ENCODE peak calls at places on chromosome 13, in ten cellular contexts. One of them, this sample, is unnamed.
A peak's percentile ranks its signal among the peaks of the same experiment; 100 is the strongest.

GRCh38 chr13:49607761-49608160 is 20.5 kb upstream of the ARL11 start:
- DNase-seq in KG1: no peak
- DNase-seq in DMS53: no peak
- DNase-seq in HFFc6: no peak
- DNase-seq in thoracic aorta: no peak
- DNase-seq in stimulated activated CD8-positive, alpha-beta memory T cell treated with anti-CD3 and anti-CD28 coated beads, Interleukin-2, amount 100 ng/mL, for 48 hours: no peak
- DNase-seq in right atrium auricular region: no peak
- DNase-seq in ascending aorta: no peak
- DNase-seq in mesothelial cell of epicardium: no peak
- DNase-seq in natural killer cell treated with Interleukin-12 subunit alpha and Interleukin-12 subunit beta and Interleukin-15 and Interleukin-18, amount 100 ng/mL, for 72 hours: no peak
- DNase-seq in this sample: no peak

GRCh38 chr13:80924596-80924995 is 583.7 kb upstream of the SPRY2 start:
- DNase-seq in KG1: no peak
- DNase-seq in DMS53: no peak
- DNase-seq in HFFc6: no peak
- DNase-seq in thoracic aorta: no peak
- DNase-seq in stimulated activated CD8-positive, alpha-beta memory T cell treated with anti-CD3 and anti-CD28 coated beads, Interleukin-2, amount 100 ng/mL, for 48 hours: no peak
- DNase-seq in right atrium auricular region: no peak
- DNase-seq in ascending aorta: no peak
- DNase-seq in mesothelial cell of epicardium: no peak
- DNase-seq in natural killer cell treated with Interleukin-12 subunit alpha and Interleukin-12 subunit beta and Interleukin-15 and Interleukin-18, amount 100 ng/mL, for 72 hours: no peak
- DNase-seq in this sample: no peak

GRCh38 chr13:27425151-27425917 is 915 bp downstream of the GTF3A start:
- DNase-seq in KG1: peak; percentile 41
- DNase-seq in DMS53: peak; percentile 58
- DNase-seq in HFFc6: no peak
- DNase-seq in thoracic aorta: no peak
- DNase-seq in stimulated activated CD8-positive, alpha-beta memory T cell treated with anti-CD3 and anti-CD28 coated beads, Interleukin-2, amount 100 ng/mL, for 48 hours: no peak
- DNase-seq in right atrium auricular region: no peak
- DNase-seq in ascending aorta: no peak
- DNase-seq in mesothelial cell of epicardium: no peak
- DNase-seq in natural killer cell treated with Interleukin-12 subunit alpha and Interleukin-12 subunit beta and Interleukin-15 and Interleukin-18, amount 100 ng/mL, for 72 hours: no peak
- DNase-seq in this sample: no peak

GRCh38 chr13:114079601-114080536 is 52.6 kb downstream of the RASA3 start:
- DNase-seq in KG1: no peak
- DNase-seq in DMS53: no peak
- DNase-seq in HFFc6: no peak
- DNase-seq in thoracic aorta: no peak
- DNase-seq in stimulated activated CD8-positive, alpha-beta memory T cell treated with anti-CD3 and anti-CD28 coated beads, Interleukin-2, amount 100 ng/mL, for 48 hours: no peak
- DNase-seq in right atrium auricular region: peak; percentile 52
- DNase-seq in ascending aorta: no peak
- DNase-seq in mesothelial cell of epicardium: peak; percentile 19
- DNase-seq in natural killer cell treated with Interleukin-12 subunit alpha and Interleukin-12 subunit beta and Interleukin-15 and Interleukin-18, amount 100 ng/mL, for 72 hours: no peak
- DNase-seq in this sample: no peak

GRCh38 chr13:97539651-97540230 is 105.8 kb downstream of the RAP2A start:
- DNase-seq in KG1: no peak
- DNase-seq in DMS53: no peak
- DNase-seq in HFFc6: no peak
- DNase-seq in thoracic aorta: no peak
- DNase-seq in stimulated activated CD8-positive, alpha-beta memory T cell treated with anti-CD3 and anti-CD28 coated beads, Interleukin-2, amount 100 ng/mL, for 48 hours: no peak
- DNase-seq in right atrium auricular region: no peak
- DNase-seq in ascending aorta: no peak
- DNase-seq in mesothelial cell of epicardium: no peak
- DNase-seq in natural killer cell treated with Interleukin-12 subunit alpha and Interleukin-12 subunit beta and Interleukin-15 and Interleukin-18, amount 100 ng/mL, for 72 hours: no peak
- DNase-seq in this sample: no peak

GRCh38 chr13:89518289-89519077 is 1829.0 kb upstream of the MIR17HG start:
- DNase-seq in KG1: no peak
- DNase-seq in DMS53: peak; percentile 5
- DNase-seq in HFFc6: no peak
- DNase-seq in thoracic aorta: no peak
- DNase-seq in stimulated activated CD8-positive, alpha-beta memory T cell treated with anti-CD3 and anti-CD28 coated beads, Interleukin-2, amount 100 ng/mL, for 48 hours: no peak
- DNase-seq in right atrium auricular region: no peak
- DNase-seq in ascending aorta: no peak
- DNase-seq in mesothelial cell of epicardium: no peak
- DNase-seq in natural killer cell treated with Interleukin-12 subunit alpha and Interleukin-12 subunit beta and Interleukin-15 and Interleukin-18, amount 100 ng/mL, for 72 hours: no peak
- DNase-seq in this sample: no peak

GRCh38 chr13:35964764-35965163 is 166.4 kb downstream of the DCLK1 start:
- DNase-seq in KG1: no peak
- DNase-seq in DMS53: no peak
- DNase-seq in HFFc6: no peak
- DNase-seq in thoracic aorta: no peak
- DNase-seq in stimulated activated CD8-positive, alpha-beta memory T cell treated with anti-CD3 and anti-CD28 coated beads, Interleukin-2, amount 100 ng/mL, for 48 hours: no peak
- DNase-seq in right atrium auricular region: no peak
- DNase-seq in ascending aorta: no peak
- DNase-seq in mesothelial cell of epicardium: no peak
- DNase-seq in natural killer cell treated with Interleukin-12 subunit alpha and Interleukin-12 subunit beta and Interleukin-15 and Interleukin-18, amount 100 ng/mL, for 72 hours: no peak
- DNase-seq in this sample: no peak

GRCh38 chr13:33616130-33616529 is 201.8 kb upstream of the RFC3 start:
- DNase-seq in KG1: no peak
- DNase-seq in DMS53: no peak
- DNase-seq in HFFc6: no peak
- DNase-seq in thoracic aorta: no peak
- DNase-seq in stimulated activated CD8-positive, alpha-beta memory T cell treated with anti-CD3 and anti-CD28 coated beads, Interleukin-2, amount 100 ng/mL, for 48 hours: no peak
- DNase-seq in right atrium auricular region: no peak
- DNase-seq in ascending aorta: no peak
- DNase-seq in mesothelial cell of epicardium: no peak
- DNase-seq in natural killer cell treated with Interleukin-12 subunit alpha and Interleukin-12 subunit beta and Interleukin-15 and Interleukin-18, amount 100 ng/mL, for 72 hours: no peak
- DNase-seq in this sample: no peak

GRCh38 chr13:59493436-59493965 is 670.2 kb downstream of the DIAPH3 start:
- DNase-seq in KG1: no peak
- DNase-seq in DMS53: no peak
- DNase-seq in HFFc6: no peak
- DNase-seq in thoracic aorta: no peak
- DNase-seq in stimulated activated CD8-positive, alpha-beta memory T cell treated with anti-CD3 and anti-CD28 coated beads, Interleukin-2, amount 100 ng/mL, for 48 hours: no peak
- DNase-seq in right atrium auricular region: no peak
- DNase-seq in ascending aorta: no peak
- DNase-seq in mesothelial cell of epicardium: no peak
- DNase-seq in natural killer cell treated with Interleukin-12 subunit alpha and Interleukin-12 subunit beta and Interleukin-15 and Interleukin-18, amount 100 ng/mL, for 72 hours: no peak
- DNase-seq in this sample: no peak

GRCh38 chr13:70571221-70571620 is 463.0 kb upstream of the KLHL1 start:
- DNase-seq in KG1: no peak
- DNase-seq in DMS53: no peak
- DNase-seq in HFFc6: no peak
- DNase-seq in thoracic aorta: no peak
- DNase-seq in stimulated activated CD8-positive, alpha-beta memory T cell treated with anti-CD3 and anti-CD28 coated beads, Interleukin-2, amount 100 ng/mL, for 48 hours: no peak
- DNase-seq in right atrium auricular region: no peak
- DNase-seq in ascending aorta: no peak
- DNase-seq in mesothelial cell of epicardium: no peak
- DNase-seq in natural killer cell treated with Interleukin-12 subunit alpha and Interleukin-12 subunit beta and Interleukin-15 and Interleukin-18, amount 100 ng/mL, for 72 hours: no peak
- DNase-seq in this sample: no peak

GRCh38 chr13:46982856-46983582 is 86.2 kb upstream of the HTR2A start:
- DNase-seq in KG1: no peak
- DNase-seq in DMS53: peak; percentile 23
- DNase-seq in HFFc6: no peak
- DNase-seq in thoracic aorta: no peak
- DNase-seq in stimulated activated CD8-positive, alpha-beta memory T cell treated with anti-CD3 and anti-CD28 coated beads, Interleukin-2, amount 100 ng/mL, for 48 hours: no peak
- DNase-seq in right atrium auricular region: no peak
- DNase-seq in ascending aorta: no peak
- DNase-seq in mesothelial cell of epicardium: no peak
- DNase-seq in natural killer cell treated with Interleukin-12 subunit alpha and Interleukin-12 subunit beta and Interleukin-15 and Interleukin-18, amount 100 ng/mL, for 72 hours: no peak
- DNase-seq in this sample: no peak

GRCh38 chr13:100088282-100088647 is 628 bp upstream of the PCCA start:
- DNase-seq in KG1: no peak
- DNase-seq in DMS53: no peak
- DNase-seq in HFFc6: no peak
- DNase-seq in thoracic aorta: no peak
- DNase-seq in stimulated activated CD8-positive, alpha-beta memory T cell treated with anti-CD3 and anti-CD28 coated beads, Interleukin-2, amount 100 ng/mL, for 48 hours: no peak
- DNase-seq in right atrium auricular region: no peak
- DNase-seq in ascending aorta: no peak
- DNase-seq in mesothelial cell of epicardium: no peak
- DNase-seq in natural killer cell treated with Interleukin-12 subunit alpha and Interleukin-12 subunit beta and Interleukin-15 and Interleukin-18, amount 100 ng/mL, for 72 hours: no peak
- DNase-seq in this sample: no peak

GRCh38 chr13:23739597-23739996 is 149.6 kb downstream of the MIPEP start:
- DNase-seq in KG1: no peak
- DNase-seq in DMS53: peak; percentile 96
- DNase-seq in HFFc6: no peak
- DNase-seq in thoracic aorta: no peak
- DNase-seq in stimulated activated CD8-positive, alpha-beta memory T cell treated with anti-CD3 and anti-CD28 coated beads, Interleukin-2, amount 100 ng/mL, for 48 hours: no peak
- DNase-seq in right atrium auricular region: no peak
- DNase-seq in ascending aorta: no peak
- DNase-seq in mesothelial cell of epicardium: no peak
- DNase-seq in natural killer cell treated with Interleukin-12 subunit alpha and Interleukin-12 subunit beta and Interleukin-15 and Interleukin-18, amount 100 ng/mL, for 72 hours: no peak
- DNase-seq in this sample: no peak

GRCh38 chr13:43865892-43866291 is 13.6 kb downstream of the CCDC122 start:
- DNase-seq in KG1: no peak
- DNase-seq in DMS53: peak; percentile 7
- DNase-seq in HFFc6: peak; percentile 65
- DNase-seq in thoracic aorta: no peak
- DNase-seq in stimulated activated CD8-positive, alpha-beta memory T cell treated with anti-CD3 and anti-CD28 coated beads, Interleukin-2, amount 100 ng/mL, for 48 hours: no peak
- DNase-seq in right atrium auricular region: no peak
- DNase-seq in ascending aorta: no peak
- DNase-seq in mesothelial cell of epicardium: no peak
- DNase-seq in natural killer cell treated with Interleukin-12 subunit alpha and Interleukin-12 subunit beta and Interleukin-15 and Interleukin-18, amount 100 ng/mL, for 72 hours: no peak
- DNase-seq in this sample: no peak

This sample was measured in 8988T.